ENCODE peak calls at places on chromosomes 12 and 14, in four cellular contexts. K, J, X and T are unnamed samples. For H3K4me1, the result is how much of the 10 kb centered on the place peaks cover.

GRCh38 chr12:62192486-62193250 is 67.5 kb upstream of the USP15 start:
- DNase-seq in K (peak), J (peak), X (peak), T (peak)

GRCh38 chr12:50066402-50066801 is 9.0 kb downstream of the ASIC1 start:
- DNase-seq in K (no peak), J (no peak), X (no peak), T (no peak)

GRCh38 chr12:107159384-107159900 is 66.1 kb upstream of the CRY1 start:
- DNase-seq in K (no peak), J (no peak), X (no peak), T (no peak)

GRCh38 chr14:79510659-79511058 is 700.6 kb downstream of the DIO2 start:
- DNase-seq in K (no peak), J (no peak), X (no peak), T (no peak)

GRCh38 chr14:30362369-30363218 is 196.4 kb upstream of the G2E3 start:
- DNase-seq in K (no peak), J (no peak), X (no peak), T (no peak)

GRCh38 chr14:67317822-67318221 is 41.8 kb downstream of the ATP6V1D start:
- DNase-seq in K (no peak), J (no peak), X (no peak), T (no peak)

GRCh38 chr14:54002653-54003052 is 46.0 kb upstream of the BMP4 start:
- DNase-seq in K (no peak), J (no peak), X (no peak), T (no peak)

GRCh38 chr14:101047326-101047725 is 143.8 kb upstream of the RTL1 start:
- DNase-seq in K (no peak), J (no peak), X (no peak), T (no peak)

GRCh38 chr12:65685514-65685913 is 138.8 kb upstream of the HMGA2 start:
- DNase-seq in K (no peak), J (no peak), X (peak), T (no peak)

GRCh38 chr14:56331815-56332214 is 213.6 kb downstream of the PELI2 start:
- DNase-seq in K (no peak), J (no peak), X (no peak), T (no peak)

GRCh38 chr14:90815817-90816662 is at the start of gene TTC7B:
- DNase-seq in K (peak), J (peak), X (no peak), T (no peak)

GRCh38 chr14:38947343-38947742 is 155.7 kb downstream of the SEC23A start:
- DNase-seq in K (no peak), J (no peak), X (no peak), T (no peak)

GRCh38 chr12:124758266-124759200 is 105.1 kb downstream of the SCARB1 start:
- DNase-seq in K (no peak), J (no peak), X (no peak), T (no peak)

GRCh38 chr14:33934043-33934750 is 16.7 kb downstream of the EGLN3 start:
- DNase-seq in K (no peak), J (no peak), X (peak), T (no peak)

GRCh38 chr14:91778217-91778616 is 46.3 kb upstream of the CATSPERB start:
- DNase-seq in K (no peak), J (no peak), X (no peak), T (no peak)

GRCh38 chr12:5379737-5380496 is 52.0 kb upstream of the NTF3 start:
- DNase-seq in K (no peak), J (no peak), X (no peak), T (no peak)

GRCh38 chr14:93375673-93376156 is 28.7 kb downstream of the COX8C start:
- DNase-seq in K (no peak), J (no peak), X (no peak), T (no peak)

GRCh38 chr14:24279301-24280186 is 8.1 kb upstream of the RABGGTA start:
- DNase-seq in K (peak), J (no peak), X (no peak), T (no peak)

GRCh38 chr12:2651061-2651965 is 143.5 kb upstream of the FKBP4 start:
- DNase-seq in K (no peak), J (no peak), X (no peak), T (no peak)

GRCh38 chr14:75205586-75205985 is 29.2 kb upstream of the TMED10 start:
- DNase-seq in K (no peak), J (no peak), X (peak), T (no peak)

GRCh38 chr14:23294734-23295561 is 7.7 kb downstream of the PPP1R3E start:
- DNase-seq in K (peak), J (peak), X (peak), T (no peak)

GRCh38 chr14:105099778-105100177 is 34.5 kb upstream of the GPR132 start:
- DNase-seq in K (no peak), J (no peak), X (no peak), T (no peak)
- H3K4me3 ChIP-seq in K (no peak), J (no peak), X (no peak), T (no peak)

GRCh38 chr12:108839011-108839889 is 18.1 kb downstream of the SSH1 start:
- DNase-seq in K (peak), J (no peak), X (peak), T (peak)

GRCh38 chr12:108837680-108838079 is 19.7 kb downstream of the SSH1 start:
- DNase-seq in K (no peak), J (no peak), X (no peak), T (no peak)

GRCh38 chr12:108839890-108840230 is 17.5 kb downstream of the SSH1 start:
- DNase-seq in K (peak), J (no peak), X (no peak), T (no peak)

GRCh38 chr12:108837239-108837638 is 20.1 kb downstream of the SSH1 start:
- DNase-seq in K (no peak), J (no peak), X (no peak), T (no peak)

DNA sequence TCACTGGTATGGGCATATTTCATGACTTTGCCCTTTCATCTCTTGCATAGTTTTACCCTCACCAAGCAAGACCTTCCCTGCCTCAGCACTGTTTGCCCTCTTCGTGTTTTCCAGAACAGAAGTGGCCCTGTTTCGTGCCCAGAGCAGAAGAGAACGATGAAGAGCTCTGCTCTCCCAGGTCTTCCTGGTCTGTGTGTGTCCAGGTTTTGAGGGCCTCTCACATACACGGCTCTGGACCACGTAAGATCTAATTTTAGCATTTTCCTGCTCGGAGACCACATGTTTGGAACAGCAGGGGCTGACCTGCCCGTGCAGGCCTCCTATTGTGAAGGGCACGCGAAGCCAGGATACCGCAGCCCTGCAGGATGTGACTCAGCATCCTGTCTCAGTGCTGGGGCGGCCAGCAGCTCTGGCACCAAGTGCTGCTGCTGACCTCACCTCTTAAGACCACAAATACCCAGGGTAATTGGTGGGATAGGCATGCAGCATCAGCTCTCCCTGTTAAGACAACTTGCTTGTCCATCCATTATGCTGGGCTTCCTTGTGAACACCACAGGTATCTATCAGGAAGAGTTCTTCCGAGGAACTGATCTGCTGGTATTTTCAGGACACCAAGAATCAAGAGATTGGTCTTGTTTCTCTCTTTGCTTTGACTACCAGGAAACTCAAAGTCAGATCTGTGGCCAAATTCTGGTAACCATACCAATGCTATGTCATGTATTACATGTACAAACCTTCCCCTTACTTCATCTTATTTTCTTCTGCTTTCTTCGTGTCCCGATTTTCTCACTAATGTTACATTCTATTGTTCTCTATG is 19.0 kb downstream of the SSH1 start:
- DNase-seq in K (peak), J (peak), X (peak), T (peak)
- TF ChIP-seq POLR2A in K (peak), J (no peak), X (peak), T (peak)

DNA sequence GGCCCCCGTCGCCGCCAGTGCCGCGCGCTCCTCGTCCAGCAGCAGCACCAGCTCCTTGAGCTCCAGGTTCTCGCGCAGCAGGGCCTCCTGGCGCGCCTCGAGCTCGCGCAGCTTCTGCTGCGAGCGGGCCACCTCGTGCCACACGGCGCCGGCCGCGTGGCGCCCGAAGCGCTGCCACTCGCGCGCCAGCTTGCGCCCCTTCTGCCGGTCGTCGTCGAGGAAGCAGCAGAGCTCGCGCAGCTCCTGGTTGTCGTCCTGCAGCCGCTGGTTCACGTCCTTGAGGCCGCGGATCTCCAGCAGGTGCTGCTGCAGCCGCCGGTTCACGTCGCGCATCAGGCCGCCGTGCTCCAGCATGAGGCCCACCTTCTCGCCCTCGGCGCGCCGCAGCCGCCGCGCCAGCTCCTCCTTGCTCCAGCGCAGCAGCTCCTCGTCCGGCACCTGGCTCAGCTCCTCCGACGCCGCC is 505 bp downstream of the CCDC85C start:
- DNase-seq in K (peak), J (no peak), X (peak), T (no peak)
- H3K4me1 ChIP-seq in K (half or more), J (half or more), X (under half), T (under half)

GRCh38 chr14:44954750-44955149 is 7.0 kb downstream of the KLHL28 start:
- DNase-seq in K (no peak), J (no peak), X (no peak), T (no peak)
- H3K4me3 ChIP-seq in K (no peak), J (no peak), X (no peak), T (no peak)

DNA sequence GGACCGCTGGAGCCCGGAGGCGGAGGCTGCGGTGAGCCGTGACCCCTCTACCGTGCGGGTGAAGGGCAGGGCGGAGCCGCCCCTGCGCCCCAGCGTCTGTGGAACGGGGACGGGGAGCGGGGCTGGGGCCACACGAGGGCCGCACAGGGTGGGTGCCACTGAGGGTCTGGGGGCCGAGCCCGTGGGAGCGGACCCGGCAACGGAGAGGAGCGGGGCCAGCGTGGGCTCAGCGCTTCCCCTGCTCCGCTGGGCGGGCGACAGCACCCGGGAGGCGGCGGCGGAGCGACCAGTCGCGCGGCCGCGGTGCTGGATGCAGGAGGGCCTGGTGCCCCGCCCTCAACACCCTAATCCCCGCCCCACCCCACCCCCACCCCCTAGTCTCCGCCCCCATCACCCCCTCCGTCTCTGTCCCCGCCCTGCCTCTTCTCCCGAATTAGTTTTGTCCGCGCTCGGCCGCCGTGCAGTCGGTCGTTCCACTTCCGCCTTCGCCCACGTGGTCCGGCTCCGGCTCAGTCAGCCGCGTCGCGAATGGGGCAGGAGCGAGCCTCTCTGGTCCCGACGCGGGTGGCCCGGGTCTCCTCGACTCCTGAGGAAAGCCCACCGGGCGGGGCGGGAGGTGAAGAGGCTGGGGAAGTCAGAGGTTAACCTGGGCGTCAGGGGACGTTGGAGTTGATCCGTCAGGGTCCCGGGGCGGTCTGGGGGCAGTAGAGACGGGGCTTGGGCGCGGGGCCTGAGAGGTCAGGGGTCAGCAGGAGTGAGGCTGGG is at the start of gene PUS1:
- DNase-seq in K (peak), J (peak), X (peak), T (peak)
- TF ChIP-seq POLR2A in K (peak), J (no peak), X (peak), T (peak)

GRCh38 chr12:770474-770873 is 18.1 kb downstream of the WNK1 start:
- DNase-seq in K (no peak), J (no peak), X (no peak), T (no peak)
- H3K4me1 ChIP-seq in K (under half), J (under half), X (under half), T (under half)

GRCh38 chr14:64541971-64542838 is 1.7 kb downstream of the HSPA2 start:
- DNase-seq in K (peak), J (no peak), X (no peak), T (no peak)
- H3K4me3 ChIP-seq in K (peak), J (peak), X (peak), T (no peak)

GRCh38 chr12:57462307-57463253 is 3.0 kb downstream of the GLI1 start:
- DNase-seq in K (peak), J (peak), X (peak), T (peak)
- TF ChIP-seq POLR2A in K (peak), J (no peak), X (no peak), T (peak)

DNA sequence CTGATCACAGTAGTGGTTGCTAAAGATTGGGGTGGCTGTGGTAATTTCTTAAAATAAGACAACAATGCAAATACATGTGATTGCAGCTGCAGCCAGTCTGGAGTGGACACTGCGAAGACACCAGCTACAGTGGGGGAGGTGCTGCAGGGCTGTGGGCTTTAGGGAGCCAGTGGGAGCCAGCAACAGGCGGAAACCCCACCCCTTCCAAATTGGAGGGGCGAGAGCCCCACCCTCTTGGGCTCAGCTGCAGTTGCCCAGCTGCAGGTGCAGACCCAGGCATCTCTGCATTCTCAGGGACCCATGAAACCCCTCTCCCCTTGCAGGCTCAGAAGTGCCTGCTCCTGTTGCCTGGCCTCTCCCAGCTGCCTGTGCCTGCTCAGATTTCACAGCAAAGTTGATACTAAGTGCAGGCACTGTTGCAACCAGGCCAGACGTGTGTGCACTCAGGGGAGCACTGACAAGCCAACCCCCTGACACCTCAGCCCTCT is 104.8 kb downstream of the MYF5 start:
- DNase-seq in K (no peak), J (no peak), X (no peak), T (no peak)
- H3K4me1 ChIP-seq in K (under half), J (under half), X (under half), T (under half)

DNA sequence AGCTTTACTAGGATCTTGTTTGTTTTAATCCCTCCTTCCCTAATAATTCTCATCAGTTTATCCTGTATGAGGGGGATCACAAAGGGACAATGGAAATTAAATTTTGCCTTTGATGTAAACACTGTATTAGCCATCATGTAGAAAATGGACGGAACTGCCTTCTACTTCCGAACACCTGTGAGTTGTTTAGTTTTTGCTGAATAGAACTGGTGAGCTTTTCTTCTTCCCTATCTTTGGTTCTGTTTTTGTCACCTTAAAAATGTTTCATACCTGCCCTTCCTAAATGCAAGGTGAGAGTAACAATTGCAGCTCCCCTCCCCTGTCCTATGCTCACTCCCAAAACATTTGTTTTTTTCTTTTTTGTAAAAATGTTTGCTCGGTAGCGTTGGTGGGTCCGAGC is 7.6 kb downstream of the FOXA1 start:
- DNase-seq in K (no peak), J (no peak), X (peak), T (no peak)
- H3K4me3 ChIP-seq in K (no peak), J (peak), X (no peak), T (peak)